ENCODE peak calls at places on chromosomes 1 and 21, in nine cellular contexts. N is adrenal gland; I is CD8-positive, alpha-beta T cell; G is body of pancreas; Y is fibroblast of lung; C is right cardiac atrium; E is heart left ventricle; T is cardiac muscle cell; K is H9. A is an unnamed sample. For H3K9me3, the result is how much of the 10 kb centered on the place peaks cover.

GRCh38 chr1:15341634-15342375 is 67.9 kb upstream of the EFHD2 start:
- DNase-seq in E (no peak), K (no peak), T (no peak), Y (peak), G (no peak), N (no peak), C (no peak), I (no peak), A (no peak)

GRCh38 chr1:81974883-81975555 is 174.3 kb downstream of the ADGRL2 start:
- DNase-seq in K (no peak), G (no peak), N (no peak), Y (no peak), T (no peak), I (no peak), E (no peak), C (no peak), A (no peak)

GRCh38 chr1:248802454-248802853 is 23.3 kb downstream of the SH3BP5L start:
- DNase-seq in E (no peak), I (no peak), K (no peak), T (no peak), N (no peak), C (no peak), G (no peak), Y (no peak), A (no peak)

GRCh38 chr1:182890927-182891610 is 51.9 kb downstream of the DHX9 start:
- DNase-seq in Y (no peak), G (peak), K (no peak), I (no peak), E (no peak), C (no peak), N (no peak), T (no peak), A (no peak)

GRCh38 chr1:117147856-117148588 is 26.5 kb upstream of the TRIM45 start:
- DNase-seq in C (no peak), E (no peak), I (no peak), N (no peak), T (no peak), K (no peak), Y (peak), G (no peak), A (no peak)

GRCh38 chr1:222592171-222592570 is 2.4 kb upstream of the TAF1A start:
- DNase-seq in Y (peak), I (no peak), C (no peak), N (no peak), K (no peak), T (no peak), E (no peak), G (no peak), A (no peak)

GRCh38 chr1:2628933-2629626 is 3.7 kb downstream of the MMEL1 start:
- DNase-seq in E (no peak), I (no peak), K (no peak), Y (no peak), G (no peak), T (no peak), C (no peak), N (no peak), A (peak)

GRCh38 chr1:94951509-94952208 is 24.7 kb upstream of the CNN3 start:
- DNase-seq in I (no peak), C (no peak), E (no peak), Y (no peak), T (no peak), G (no peak), N (peak), K (no peak), A (no peak)

GRCh38 chr1:152645146-152645545 is 18.0 kb upstream of the LCE2D start:
- DNase-seq in Y (no peak), N (no peak), K (no peak), G (no peak), T (no peak), I (no peak), C (no peak), E (no peak), A (no peak)

GRCh38 chr1:152646656-152647055 is 16.5 kb upstream of the LCE2D start:
- DNase-seq in E (no peak), Y (no peak), C (no peak), T (no peak), K (no peak), N (no peak), I (no peak), G (no peak), A (no peak)
- H3K9me3 ChIP-seq in E (under half), Y (under half), C (under half), T (under half), K (half or more), N (under half), I (under half), G (under half), A (under half)

DNA sequence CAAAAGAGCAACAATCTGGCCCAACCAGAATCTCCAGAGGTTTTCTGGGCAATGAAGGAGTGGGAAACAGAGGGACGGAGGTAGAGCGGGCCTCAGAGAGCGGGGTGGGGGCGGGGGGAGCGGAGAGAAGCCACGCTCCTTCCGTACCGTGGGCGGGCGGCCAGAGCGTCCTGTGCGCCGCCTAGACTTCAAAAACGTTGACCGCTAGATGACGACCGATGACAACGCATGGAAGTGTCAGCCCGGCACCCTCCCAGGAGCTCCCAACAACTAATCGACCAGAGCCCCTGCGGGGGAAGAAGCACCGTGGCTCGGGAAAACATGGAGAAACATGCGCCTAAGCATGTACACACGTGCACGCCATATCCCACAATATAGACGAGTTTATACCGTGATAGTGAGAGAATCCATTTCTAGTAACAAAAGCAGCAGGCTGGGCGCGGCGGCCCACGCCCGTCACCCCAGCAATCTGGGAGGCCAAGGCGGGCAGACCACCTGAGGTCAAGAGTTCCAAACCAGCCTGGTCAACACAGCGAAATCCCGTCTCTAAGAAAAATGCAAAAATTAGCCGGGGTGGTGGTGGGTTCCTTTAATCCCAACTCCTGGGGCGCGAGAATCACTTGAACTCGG is 131.9 kb downstream of the LIPI start:
- DNase-seq in T (no peak), N (no peak), I (no peak), G (no peak), C (no peak), K (no peak), E (no peak), Y (no peak), A (no peak)
- H3K9me3 ChIP-seq in T (under half), N (under half), I (under half), G (under half), C (under half), K (under half), E (under half), Y (under half), A (under half)

GRCh38 chr21:45603481-45603880 is 40.0 kb upstream of the PCBP3 start:
- DNase-seq in E (no peak), N (no peak), I (no peak), Y (no peak), T (no peak), G (no peak), C (no peak), K (no peak), A (no peak)
- H3K9me3 ChIP-seq in E (under half), N (under half), I (under half), Y (under half), T (under half), G (under half), C (under half), K (under half), A (under half)

GRCh38 chr1:171217658-171218443 is 30.4 kb upstream of the FMO1 start:
- DNase-seq in K (no peak), N (no peak), T (no peak), C (peak), E (no peak), I (no peak), Y (no peak), G (no peak), A (no peak)
- H3K9me3 ChIP-seq in K (under half), N (under half), T (under half), C (under half), E (under half), I (under half), Y (under half), G (under half), A (under half)